ENCODE peak calls at places on chromosomes 12 and 14, in six cellular contexts. N is stimulated activated CD4-positive, alpha-beta T cell treated with anti-CD3 and anti-CD28 coated beads, TNF-alpha, amount 100 ng/mL, for 1 hour; H is amniotic epithelial cell; J is osteocyte; F is RCC 7860; G is WERI-Rb-1. Q is an unnamed sample.

GRCh38 chr12:62306569-62307530 is 46.6 kb downstream of the USP15 start:
- DNase-seq in N (no peak), G (no peak), H (no peak), J (no peak), F (no peak), Q (no peak)

GRCh38 chr14:96095581-96096476 is 56.7 kb downstream of the C14orf132 start:
- DNase-seq in J (peak; percentile 93), G (peak; percentile 57), F (no peak), H (peak; percentile 87), N (no peak), Q (peak; percentile 91)

GRCh38 chr12:51326762-51327439 is 2.9 kb upstream of the BIN2 start:
- DNase-seq in J (no peak), H (peak; percentile 88), N (no peak), G (no peak), F (peak; percentile 12), Q (no peak)

GRCh38 chr14:27845241-27845850 is 921.2 kb upstream of the FOXG1 start:
- DNase-seq in F (no peak), H (no peak), J (peak; percentile 84), G (no peak), N (no peak), Q (no peak)

GRCh38 chr14:68397371-68397779 is 395.5 kb downstream of the ZFP36L1 start:
- DNase-seq in N (no peak), G (no peak), J (no peak), F (no peak), H (peak; percentile 61), Q (no peak)

GRCh38 chr12:14284189-14284722 is 81.2 kb upstream of the ATF7IP start:
- DNase-seq in G (no peak), N (no peak), H (peak; percentile 77), F (no peak), J (no peak), Q (no peak)

GRCh38 chr12:127588224-127588623 is 678.7 kb upstream of the TMEM132C start:
- DNase-seq in F (no peak), J (no peak), N (no peak), G (no peak), H (no peak), Q (no peak)

GRCh38 chr12:65335021-65335714 is 56.7 kb downstream of the MSRB3 start:
- DNase-seq in G (no peak), F (peak; percentile 6), N (no peak), H (peak; percentile 98), J (no peak), Q (no peak)

GRCh38 chr12:87217486-87217885 is 811.7 kb downstream of the C12orf50 start:
- DNase-seq in F (no peak), G (no peak), J (no peak), H (no peak), N (no peak), Q (no peak)

GRCh38 chr12:2046959-2047358 is 5.8 kb upstream of the CACNA1C start:
- DNase-seq in F (no peak), H (no peak), G (no peak), N (no peak), J (no peak), Q (no peak)

GRCh38 chr12:31118347-31118830 is 44.7 kb downstream of the DDX11 start:
- DNase-seq in F (no peak), J (peak; percentile 74), H (no peak), G (peak; percentile 46), N (no peak), Q (peak; percentile 87)

GRCh38 chr14:23727566-23728335 is 91.6 kb downstream of the DHRS2 start:
- DNase-seq in G (peak; percentile 40), F (peak; percentile 25), H (peak; percentile 50), N (no peak), J (no peak), Q (peak; percentile 64)

GRCh38 chr12:34404377-34405285 is 382.3 kb downstream of the ALG10 start:
- DNase-seq in N (no peak), F (no peak), H (no peak), G (peak; percentile 1), J (peak; percentile 73), Q (no peak)

GRCh38 chr14:75222208-75222701 is 45.8 kb upstream of the TMED10 start:
- DNase-seq in J (no peak), G (no peak), F (peak; percentile 25), H (peak; percentile 89), N (no peak), Q (no peak)

GRCh38 chr12:113897406-113897805 is 68.7 kb downstream of the RBM19 start:
- DNase-seq in G (no peak), J (no peak), H (no peak), F (no peak), N (no peak), Q (no peak)

GRCh38 chr14:77660754-77661153 is 44.3 kb upstream of the SPTLC2 start:
- DNase-seq in J (no peak), H (no peak), N (no peak), G (no peak), F (no peak), Q (no peak)

GRCh38 chr14:69049675-69050074 is 70.6 kb upstream of the ACTN1 start:
- DNase-seq in G (no peak), F (no peak), H (peak; percentile 95), J (no peak), N (no peak), Q (peak; percentile 59)

GRCh38 chr12:109153711-109154434 is 37.5 kb downstream of the ACACB start:
- DNase-seq in N (no peak), H (peak; percentile 5), J (no peak), G (no peak), F (no peak), Q (peak; percentile 25)

GRCh38 chr12:67358686-67359374 is 89.7 kb downstream of the CAND1 start:
- DNase-seq in G (no peak), H (peak; percentile 82), J (no peak), N (no peak), F (no peak), Q (peak; percentile 16)

GRCh38 chr14:20652996-20653975 is 11.8 kb upstream of the OR6S1 start:
- DNase-seq in N (no peak), G (no peak), F (peak; percentile 40), H (peak; percentile 29), J (no peak), Q (peak; percentile 69)

GRCh38 chr12:6327591-6328041 is 14.3 kb downstream of the TNFRSF1A start:
- DNase-seq in G (no peak), H (no peak), J (no peak), N (no peak), F (no peak), Q (no peak)

GRCh38 chr12:92424338-92424737 is 278.5 kb upstream of the PLEKHG7 start:
- DNase-seq in N (no peak), J (no peak), F (no peak), G (no peak), H (no peak), Q (no peak)

GRCh38 chr14:67577909-67578749 is 21.9 kb downstream of the PIGH start:
- DNase-seq in N (no peak), J (no peak), F (no peak), G (no peak), H (no peak), Q (no peak)

GRCh38 chr12:3646561-3647241 is 106.2 kb downstream of the CRACR2A start:
- DNase-seq in F (no peak), J (no peak), H (no peak), G (peak; percentile 60), N (no peak), Q (peak; percentile 38)

GRCh38 chr12:124369055-124369900 is 74.4 kb downstream of the RFLNA start:
- DNase-seq in F (peak; percentile 82), J (peak; percentile 93), G (no peak), N (no peak), H (peak; percentile 93), Q (no peak)

GRCh38 chr14:96225745-96226151 is 21.1 kb downstream of the BDKRB2 start:
- DNase-seq in G (no peak), N (no peak), H (peak; percentile 62), F (peak; percentile 6), J (no peak), Q (peak; percentile 42)

GRCh38 chr12:99455350-99456037 is 192.1 kb upstream of the GARIN6 start:
- DNase-seq in F (peak; percentile 79), J (no peak), N (no peak), H (no peak), G (no peak), Q (no peak)

GRCh38 chr12:27260746-27261145 is 16.7 kb downstream of the STK38L start:
- DNase-seq in G (no peak), J (no peak), N (no peak), H (peak; percentile 83), F (no peak), Q (no peak)

Q was measured in NCI-H82.